ENCODE peak calls at places on chromosomes 4 and X, in nine cellular contexts. S is left ventricle myocardium inferior, G is MM.1S, R is AG04450, T is PC-3, A is aorta, Y is GM23338, M is dorsolateral prefrontal cortex, D is iPS DF 6.9. U is an unnamed sample.

GRCh38 chr4:5751918-5752802 is 41.2 kb downstream of the EVC start:
- DNase-seq in S (no peak), G (no peak), R (no peak), T (no peak), A (no peak), Y (peak; percentile 87), M (no peak), D (peak; percentile 79), U (no peak)

GRCh38 chr4:102843938-102844337 is 16.6 kb upstream of the UBE2D3 start:
- DNase-seq in S (no peak), G (no peak), R (no peak), T (no peak), A (no peak), Y (no peak), M (no peak), D (no peak), U (no peak)

GRCh38 chr4:152360045-152360410 is 175.9 kb downstream of the FBXW7 start:
- DNase-seq in S (no peak), G (no peak), R (no peak), T (peak; percentile 35), A (no peak), Y (no peak), M (no peak), D (no peak), U (no peak)

GRCh38 chr4:71187399-71188196 is 151.2 kb upstream of the SLC4A4 start:
- DNase-seq in S (peak; percentile 23), G (no peak), R (no peak), T (peak; percentile 68), A (peak; percentile 80), Y (no peak), M (no peak), D (no peak), U (peak; percentile 54)

GRCh38 chrX:20322887-20323286 is 56.2 kb upstream of the RPS6KA3 start:
- DNase-seq in S (no peak), G (no peak), R (no peak), T (no peak), A (no peak), Y (no peak), M (no peak), D (no peak), U (no peak)

GRCh38 chr4:15677507-15677988 is 4.1 kb upstream of the FAM200B start:
- DNase-seq in S (no peak), G (no peak), R (no peak), T (peak; percentile 94), A (no peak), Y (peak; percentile 40), M (no peak), D (no peak), U (no peak)

GRCh38 chr4:188372856-188373255 is 233.6 kb downstream of the TRIML1 start:
- DNase-seq in S (no peak), G (no peak), R (no peak), T (peak; percentile 8), A (no peak), Y (no peak), M (no peak), D (no peak), U (no peak)

GRCh38 chrX:9500584-9500983 is 35.7 kb downstream of the TBL1X start:
- DNase-seq in S (no peak), G (no peak), R (no peak), T (no peak), A (no peak), Y (no peak), M (no peak), D (no peak), U (no peak)

GRCh38 chrX:68693481-68694410 is 46.3 kb downstream of the STARD8 start:
- DNase-seq in S (peak; percentile 86), G (peak; percentile 69), R (no peak), T (peak; percentile 29), A (peak; percentile 91), Y (peak; percentile 85), M (peak; percentile 26), D (no peak), U (no peak)

GRCh38 chrX:46628406-46629371 is 55.1 kb downstream of the CHST7 start:
- DNase-seq in S (peak; percentile 63), G (peak; percentile 59), R (peak; percentile 21), T (no peak), A (no peak), Y (no peak), M (no peak), D (no peak), U (no peak)

GRCh38 chr4:9926591-9926990 is 94.7 kb downstream of the SLC2A9 start:
- DNase-seq in S (no peak), G (no peak), R (no peak), T (no peak), A (no peak), Y (no peak), M (no peak), D (no peak), U (no peak)

GRCh38 chr4:169996379-169997245 is 29.6 kb downstream of the MFAP3L start:
- DNase-seq in S (no peak), G (no peak), R (no peak), T (peak; percentile 7), A (no peak), Y (peak; percentile 9), M (no peak), D (no peak), U (no peak)

DNA sequence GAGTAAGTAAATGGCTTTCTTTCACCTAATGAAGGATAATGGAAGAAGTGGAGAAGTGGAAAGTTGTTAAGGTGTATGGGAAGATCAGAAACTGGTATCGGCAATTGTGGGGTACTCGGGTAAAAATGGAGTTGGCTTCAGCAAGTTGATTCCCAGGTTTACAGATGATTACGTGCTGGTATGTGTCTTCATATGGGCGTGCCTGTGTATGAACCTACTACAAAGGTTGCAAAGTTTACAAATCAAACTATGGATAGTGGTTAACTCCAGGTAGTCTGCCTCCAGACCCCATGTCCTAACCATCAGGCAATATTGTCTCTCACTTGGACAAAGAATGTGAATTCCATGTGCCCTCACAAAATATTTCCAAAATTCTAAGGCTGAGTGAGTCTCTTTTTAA is 778 bp downstream of the TLR3 start:
- DNase-seq in S (no peak), G (no peak), R (no peak), T (no peak), A (no peak), Y (no peak), M (no peak), D (no peak), U (no peak)
- H3K27ac ChIP-seq in S (no peak overlapping the region), G (no peak overlapping the region), R (no peak overlapping the region), T (no peak overlapping the region), A (no peak overlapping the region), Y (no peak overlapping the region), M (no peak overlapping the region), D (no peak overlapping the region), U (no peak overlapping the region)

GRCh38 chr4:100098681-100099080 is 91.6 kb downstream of the DDIT4L start:
- DNase-seq in S (no peak), G (no peak), R (no peak), T (no peak), A (no peak), Y (no peak), M (no peak), D (no peak), U (no peak)

GRCh38 chr4:100098011-100098545 is 92.2 kb downstream of the DDIT4L start:
- DNase-seq in S (no peak), G (no peak), R (no peak), T (no peak), A (no peak), Y (no peak), M (no peak), D (no peak), U (no peak)

GRCh38 chr4:100099746-100100145 is 90.5 kb downstream of the DDIT4L start:
- DNase-seq in S (no peak), G (no peak), R (no peak), T (no peak), A (no peak), Y (no peak), M (no peak), D (no peak), U (no peak)

GRCh38 chr4:100103671-100104070 is 86.6 kb downstream of the DDIT4L start:
- DNase-seq in S (no peak), G (no peak), R (no peak), T (no peak), A (no peak), Y (no peak), M (no peak), D (no peak), U (no peak)

DNA sequence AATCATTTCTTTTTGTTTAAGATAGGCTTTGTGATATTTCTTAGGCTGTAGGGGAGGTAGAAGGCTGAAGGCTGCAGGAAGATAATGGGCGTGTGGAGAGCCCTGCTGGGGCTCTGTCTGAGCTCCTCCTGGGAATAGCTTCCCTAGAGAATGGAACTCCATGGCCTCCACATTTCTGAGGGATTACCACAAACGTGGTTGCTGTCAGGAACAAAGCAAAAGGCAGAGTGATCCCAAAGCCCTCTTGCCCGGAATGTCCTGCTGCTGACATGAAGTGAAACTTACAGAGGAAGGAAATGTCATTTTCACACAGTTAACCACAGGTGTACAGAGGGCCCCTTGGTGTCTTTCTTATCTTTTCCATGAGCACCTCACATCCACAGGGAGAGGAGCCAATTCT is 89.3 kb downstream of the DDIT4L start:
- DNase-seq in S (no peak), G (peak; percentile 52), R (no peak), T (no peak), A (no peak), Y (peak; percentile 20), M (no peak), D (no peak), U (no peak)
- H3K27ac ChIP-seq in S (no peak overlapping the region), G (no peak overlapping the region), R (no peak overlapping the region), T (no peak overlapping the region), A (no peak overlapping the region), Y (no peak overlapping the region), M (no peak overlapping the region), D (no peak overlapping the region), U (no peak overlapping the region)

GRCh38 chrX:13605611-13606010 is 36.2 kb downstream of the EGFL6 start:
- DNase-seq in S (no peak), G (no peak), R (no peak), T (no peak), A (no peak), Y (no peak), M (no peak), D (no peak), U (no peak)

GRCh38 chrX:13607996-13608365 is 38.6 kb downstream of the EGFL6 start:
- DNase-seq in S (no peak), G (no peak), R (no peak), T (no peak), A (no peak), Y (no peak), M (no peak), D (no peak), U (no peak)

GRCh38 chrX:13607356-13607995 is 38.1 kb downstream of the EGFL6 start:
- DNase-seq in S (no peak), G (no peak), R (no peak), T (no peak), A (no peak), Y (no peak), M (no peak), D (no peak), U (no peak)
- H3K27ac ChIP-seq in S (no peak overlapping the region), G (no peak overlapping the region), R (no peak overlapping the region), T (no peak overlapping the region), A (no peak overlapping the region), Y (no peak overlapping the region), M (no peak overlapping the region), D (no peak overlapping the region), U (no peak overlapping the region)

GRCh38 chr4:119046263-119046662 is 89.4 kb upstream of the MYOZ2 start:
- DNase-seq in S (peak; percentile 83), G (peak; percentile 83), R (no peak), T (no peak), A (peak; percentile 92), Y (no peak), M (no peak), D (no peak), U (no peak)
- H3K27ac ChIP-seq in S (peak overlapping the region; percentile 83), G (no peak overlapping the region), R (no peak overlapping the region), T (no peak overlapping the region), A (no peak overlapping the region), Y (no peak overlapping the region), M (no peak overlapping the region), D (no peak overlapping the region), U (no peak overlapping the region)

GRCh38 chrX:73823473-73824004 is 260.5 kb downstream of the CHIC1 start:
- DNase-seq in S (no peak), G (no peak), R (no peak), T (no peak), A (no peak), Y (no peak), M (no peak), D (no peak), U (no peak)
- H3K27ac ChIP-seq in S (no peak overlapping the region), G (no peak overlapping the region), R (no peak overlapping the region), T (no peak overlapping the region), A (no peak overlapping the region), Y (no peak overlapping the region), M (no peak overlapping the region), D (no peak overlapping the region), U (no peak overlapping the region)

U was measured in CD8-positive, alpha-beta T cell.